ENCODE peak calls at places on chromosomes 3 and 15, in ten cellular contexts. One of them, this sample, is unnamed.

GRCh38 chr15:63573533-63573932 is 23.7 kb upstream of the FBXL22 start:
- DNase-seq in A549: no peak
- DNase-seq in GM12891: no peak
- DNase-seq in H1: no peak
- DNase-seq in breast epithelium: no peak
- DNase-seq in GM12892: no peak
- DNase-seq in adrenal gland: no peak
- DNase-seq in tibial nerve: no peak
- DNase-seq in lower leg skin: no peak
- DNase-seq in stomach: no peak
- DNase-seq in this sample: no peak

GRCh38 chr15:57923311-57923710 is 142.2 kb downstream of the ALDH1A2 start:
- DNase-seq in A549: no peak
- DNase-seq in GM12891: no peak
- DNase-seq in H1: no peak
- DNase-seq in breast epithelium: no peak
- DNase-seq in GM12892: no peak
- DNase-seq in adrenal gland: no peak
- DNase-seq in tibial nerve: no peak
- DNase-seq in lower leg skin: no peak
- DNase-seq in stomach: peak; percentile 56
- DNase-seq in this sample: no peak

GRCh38 chr3:136239094-136239493 is 11.0 kb upstream of the PCCB start:
- DNase-seq in A549: no peak
- DNase-seq in GM12891: no peak
- DNase-seq in H1: no peak
- DNase-seq in breast epithelium: no peak
- DNase-seq in GM12892: no peak
- DNase-seq in adrenal gland: no peak
- DNase-seq in tibial nerve: no peak
- DNase-seq in lower leg skin: no peak
- DNase-seq in stomach: no peak
- DNase-seq in this sample: no peak

GRCh38 chr15:62962101-62962995 is 80.2 kb upstream of the TPM1 start:
- DNase-seq in A549: no peak
- DNase-seq in GM12891: no peak
- DNase-seq in H1: no peak
- DNase-seq in breast epithelium: no peak
- DNase-seq in GM12892: no peak
- DNase-seq in adrenal gland: no peak
- DNase-seq in tibial nerve: no peak
- DNase-seq in lower leg skin: no peak
- DNase-seq in stomach: no peak
- DNase-seq in this sample: no peak

GRCh38 chr15:89383635-89384604 is 49.3 kb upstream of the POLG start:
- DNase-seq in A549: peak; percentile 56
- DNase-seq in GM12891: no peak
- DNase-seq in H1: no peak
- DNase-seq in breast epithelium: peak; percentile 68
- DNase-seq in GM12892: no peak
- DNase-seq in adrenal gland: peak; percentile 72
- DNase-seq in tibial nerve: peak; percentile 37
- DNase-seq in lower leg skin: no peak
- DNase-seq in stomach: no peak
- DNase-seq in this sample: no peak

GRCh38 chr15:56342653-56343052 is 22.6 kb upstream of the TEX9 start:
- DNase-seq in A549: no peak
- DNase-seq in GM12891: no peak
- DNase-seq in H1: no peak
- DNase-seq in breast epithelium: no peak
- DNase-seq in GM12892: no peak
- DNase-seq in adrenal gland: no peak
- DNase-seq in tibial nerve: no peak
- DNase-seq in lower leg skin: no peak
- DNase-seq in stomach: no peak
- DNase-seq in this sample: no peak

GRCh38 chr3:119620899-119621298 is 23.2 kb downstream of the PLA1A start:
- DNase-seq in A549: no peak
- DNase-seq in GM12891: no peak
- DNase-seq in H1: no peak
- DNase-seq in breast epithelium: no peak
- DNase-seq in GM12892: no peak
- DNase-seq in adrenal gland: no peak
- DNase-seq in tibial nerve: no peak
- DNase-seq in lower leg skin: no peak
- DNase-seq in stomach: no peak
- DNase-seq in this sample: no peak

GRCh38 chr3:113712129-113712528 is 15.7 kb upstream of the USF3 start:
- DNase-seq in A549: no peak
- DNase-seq in GM12891: no peak
- DNase-seq in H1: no peak
- DNase-seq in breast epithelium: no peak
- DNase-seq in GM12892: no peak
- DNase-seq in adrenal gland: no peak
- DNase-seq in tibial nerve: no peak
- DNase-seq in lower leg skin: no peak
- DNase-seq in stomach: no peak
- DNase-seq in this sample: no peak

GRCh38 chr3:187773963-187774789 is 28.9 kb upstream of the BCL6 start:
- DNase-seq in A549: no peak
- DNase-seq in GM12891: no peak
- DNase-seq in H1: no peak
- DNase-seq in breast epithelium: no peak
- DNase-seq in GM12892: no peak
- DNase-seq in adrenal gland: peak; percentile 54
- DNase-seq in tibial nerve: no peak
- DNase-seq in lower leg skin: no peak
- DNase-seq in stomach: no peak
- DNase-seq in this sample: no peak

GRCh38 chr15:80434926-80435720 is 30.9 kb downstream of the ARNT2 start:
- DNase-seq in A549: no peak
- DNase-seq in GM12891: no peak
- DNase-seq in H1: no peak
- DNase-seq in breast epithelium: no peak
- DNase-seq in GM12892: no peak
- DNase-seq in adrenal gland: no peak
- DNase-seq in tibial nerve: no peak
- DNase-seq in lower leg skin: peak; percentile 65
- DNase-seq in stomach: no peak
- DNase-seq in this sample: no peak

GRCh38 chr3:43418601-43419272 is 132.4 kb downstream of the SNRK start:
- DNase-seq in A549: no peak
- DNase-seq in GM12891: no peak
- DNase-seq in H1: no peak
- DNase-seq in breast epithelium: no peak
- DNase-seq in GM12892: no peak
- DNase-seq in adrenal gland: no peak
- DNase-seq in tibial nerve: no peak
- DNase-seq in lower leg skin: no peak
- DNase-seq in stomach: no peak
- DNase-seq in this sample: no peak

GRCh38 chr3:14126017-14126902 is 1.4 kb downstream of the TMEM43 start:
- DNase-seq in A549: no peak
- DNase-seq in GM12891: no peak
- DNase-seq in H1: no peak
- DNase-seq in breast epithelium: no peak
- DNase-seq in GM12892: no peak
- DNase-seq in adrenal gland: no peak
- DNase-seq in tibial nerve: no peak
- DNase-seq in lower leg skin: peak; percentile 56
- DNase-seq in stomach: no peak
- DNase-seq in this sample: peak; percentile 9

GRCh38 chr3:128021768-128022372 is 30.4 kb upstream of the SEC61A1 start:
- DNase-seq in A549: no peak
- DNase-seq in GM12891: no peak
- DNase-seq in H1: no peak
- DNase-seq in breast epithelium: no peak
- DNase-seq in GM12892: no peak
- DNase-seq in adrenal gland: no peak
- DNase-seq in tibial nerve: no peak
- DNase-seq in lower leg skin: peak; percentile 83
- DNase-seq in stomach: no peak
- DNase-seq in this sample: no peak

GRCh38 chr3:154976072-154976983 is 103.8 kb upstream of the MME start:
- DNase-seq in A549: no peak
- DNase-seq in GM12891: no peak
- DNase-seq in H1: no peak
- DNase-seq in breast epithelium: no peak
- DNase-seq in GM12892: no peak
- DNase-seq in adrenal gland: no peak
- DNase-seq in tibial nerve: no peak
- DNase-seq in lower leg skin: no peak
- DNase-seq in stomach: no peak
- DNase-seq in this sample: no peak

GRCh38 chr15:64809649-64810498 is 15.6 kb downstream of the PIF1 start:
- DNase-seq in A549: peak; percentile 78
- DNase-seq in GM12891: peak; percentile 72
- DNase-seq in H1: no peak
- DNase-seq in breast epithelium: peak; percentile 42
- DNase-seq in GM12892: peak; percentile 73
- DNase-seq in adrenal gland: peak; percentile 89
- DNase-seq in tibial nerve: peak; percentile 71
- DNase-seq in lower leg skin: peak; percentile 95
- DNase-seq in stomach: peak; percentile 84
- DNase-seq in this sample: no peak

GRCh38 chr3:195226900-195227447 is 44.0 kb downstream of the XXYLT1 start:
- DNase-seq in A549: no peak
- DNase-seq in GM12891: no peak
- DNase-seq in H1: no peak
- DNase-seq in breast epithelium: no peak
- DNase-seq in GM12892: no peak
- DNase-seq in adrenal gland: peak; percentile 19
- DNase-seq in tibial nerve: no peak
- DNase-seq in lower leg skin: peak; percentile 81
- DNase-seq in stomach: peak; percentile 29
- DNase-seq in this sample: no peak

GRCh38 chr3:14943042-14943441 is 4.3 kb upstream of the NR2C2 start:
- DNase-seq in A549: no peak
- DNase-seq in GM12891: no peak
- DNase-seq in H1: no peak
- DNase-seq in breast epithelium: no peak
- DNase-seq in GM12892: no peak
- DNase-seq in adrenal gland: no peak
- DNase-seq in tibial nerve: no peak
- DNase-seq in lower leg skin: no peak
- DNase-seq in stomach: no peak
- DNase-seq in this sample: no peak

GRCh38 chr3:197749601-197750395 is at the start of gene FYTTD1:
- DNase-seq in A549: peak; percentile 81
- DNase-seq in GM12891: peak; percentile 81
- DNase-seq in H1: no peak
- DNase-seq in breast epithelium: peak; percentile 84
- DNase-seq in GM12892: peak; percentile 76
- DNase-seq in adrenal gland: peak; percentile 88
- DNase-seq in tibial nerve: peak; percentile 83
- DNase-seq in lower leg skin: peak; percentile 98
- DNase-seq in stomach: peak; percentile 94
- DNase-seq in this sample: no peak

GRCh38 chr3:197748597-197749314 is 927 bp upstream of the FYTTD1 start:
- DNase-seq in A549: no peak
- DNase-seq in GM12891: no peak
- DNase-seq in H1: no peak
- DNase-seq in breast epithelium: no peak
- DNase-seq in GM12892: no peak
- DNase-seq in adrenal gland: no peak
- DNase-seq in tibial nerve: no peak
- DNase-seq in lower leg skin: no peak
- DNase-seq in stomach: no peak
- DNase-seq in this sample: no peak

GRCh38 chr3:197749315-197749600 is 425 bp upstream of the FYTTD1 start:
- DNase-seq in A549: peak; percentile 49
- DNase-seq in GM12891: peak; percentile 37
- DNase-seq in H1: no peak
- DNase-seq in breast epithelium: no peak
- DNase-seq in GM12892: no peak
- DNase-seq in adrenal gland: no peak
- DNase-seq in tibial nerve: no peak
- DNase-seq in lower leg skin: no peak
- DNase-seq in stomach: peak; percentile 39
- DNase-seq in this sample: no peak

GRCh38 chr3:197750863-197751737 is 1.4 kb downstream of the FYTTD1 start:
- DNase-seq in A549: peak; percentile 31
- DNase-seq in GM12891: no peak
- DNase-seq in H1: no peak
- DNase-seq in breast epithelium: peak; percentile 26
- DNase-seq in GM12892: no peak
- DNase-seq in adrenal gland: peak; percentile 58
- DNase-seq in tibial nerve: peak; percentile 32
- DNase-seq in lower leg skin: peak; percentile 95
- DNase-seq in stomach: peak; percentile 40
- DNase-seq in this sample: no peak

GRCh38 chr3:197750396-197750831 is 731 bp downstream of the FYTTD1 start:
- DNase-seq in A549: peak; percentile 55
- DNase-seq in GM12891: peak; percentile 53
- DNase-seq in H1: no peak
- DNase-seq in breast epithelium: peak; percentile 55
- DNase-seq in GM12892: peak; percentile 52
- DNase-seq in adrenal gland: peak; percentile 69
- DNase-seq in tibial nerve: peak; percentile 41
- DNase-seq in lower leg skin: peak; percentile 91
- DNase-seq in stomach: peak; percentile 72
- DNase-seq in this sample: no peak
- TF ChIP-seq POLR2A in A549: no peak
- TF ChIP-seq POLR2A in GM12891: peak; percentile 18
- TF ChIP-seq POLR2A in H1: no peak
- TF ChIP-seq POLR2A in breast epithelium: peak; percentile 27
- TF ChIP-seq POLR2A in GM12892: peak; percentile 48
- TF ChIP-seq POLR2A in adrenal gland: peak; percentile 67
- TF ChIP-seq POLR2A in tibial nerve: peak; percentile 35
- TF ChIP-seq POLR2A in lower leg skin: no peak
- TF ChIP-seq POLR2A in stomach: no peak
- TF ChIP-seq POLR2A in this sample: no peak

GRCh38 chr15:90650117-90650955 is 66.8 kb upstream of the BLM start:
- DNase-seq in A549: no peak
- DNase-seq in GM12891: no peak
- DNase-seq in H1: no peak
- DNase-seq in breast epithelium: no peak
- DNase-seq in GM12892: no peak
- DNase-seq in adrenal gland: no peak
- DNase-seq in tibial nerve: no peak
- DNase-seq in lower leg skin: no peak
- DNase-seq in stomach: no peak
- DNase-seq in this sample: no peak
- TF ChIP-seq POLR2A in A549: no peak
- TF ChIP-seq POLR2A in GM12891: no peak
- TF ChIP-seq POLR2A in H1: no peak
- TF ChIP-seq POLR2A in breast epithelium: no peak
- TF ChIP-seq POLR2A in GM12892: no peak
- TF ChIP-seq POLR2A in adrenal gland: no peak
- TF ChIP-seq POLR2A in tibial nerve: no peak
- TF ChIP-seq POLR2A in lower leg skin: no peak
- TF ChIP-seq POLR2A in stomach: no peak
- TF ChIP-seq POLR2A in this sample: no peak

GRCh38 chr15:61857169-61857829 is 202.9 kb downstream of the VPS13C start:
- DNase-seq in A549: no peak
- DNase-seq in GM12891: no peak
- DNase-seq in H1: no peak
- DNase-seq in breast epithelium: no peak
- DNase-seq in GM12892: no peak
- DNase-seq in adrenal gland: no peak
- DNase-seq in tibial nerve: no peak
- DNase-seq in lower leg skin: no peak
- DNase-seq in stomach: no peak
- DNase-seq in this sample: no peak
- TF ChIP-seq POLR2A in A549: no peak
- TF ChIP-seq POLR2A in GM12891: no peak
- TF ChIP-seq POLR2A in H1: no peak
- TF ChIP-seq POLR2A in breast epithelium: no peak
- TF ChIP-seq POLR2A in GM12892: no peak
- TF ChIP-seq POLR2A in adrenal gland: no peak
- TF ChIP-seq POLR2A in tibial nerve: no peak
- TF ChIP-seq POLR2A in lower leg skin: no peak
- TF ChIP-seq POLR2A in stomach: no peak
- TF ChIP-seq POLR2A in this sample: no peak

GRCh38 chr3:107598926-107599754 is 76.4 kb downstream of the BBX start:
- DNase-seq in A549: peak; percentile 54
- DNase-seq in GM12891: no peak
- DNase-seq in H1: peak; percentile 36
- DNase-seq in breast epithelium: no peak
- DNase-seq in GM12892: no peak
- DNase-seq in adrenal gland: no peak
- DNase-seq in tibial nerve: no peak
- DNase-seq in lower leg skin: no peak
- DNase-seq in stomach: no peak
- DNase-seq in this sample: no peak
- TF ChIP-seq POLR2A in A549: no peak
- TF ChIP-seq POLR2A in GM12891: peak; percentile 53
- TF ChIP-seq POLR2A in H1: no peak
- TF ChIP-seq POLR2A in breast epithelium: no peak
- TF ChIP-seq POLR2A in GM12892: peak; percentile 42
- TF ChIP-seq POLR2A in adrenal gland: no peak
- TF ChIP-seq POLR2A in tibial nerve: no peak
- TF ChIP-seq POLR2A in lower leg skin: no peak
- TF ChIP-seq POLR2A in stomach: no peak
- TF ChIP-seq POLR2A in this sample: no peak